ENCODE peak calls at places on chromosomes 12 and 14, in ten cellular contexts. D, T, Z, J, S, W, E, A, N and Q are unnamed samples.

GRCh38 chr12:33440477-33440876 is 858 bp upstream of the SYT10 start:
- DNase-seq in S (peak), T (no peak), N (no peak), A (no peak), W (no peak), J (no peak), D (no peak), Z (no peak), E (no peak), Q (no peak)

GRCh38 chr12:39451977-39452376 is 9.1 kb upstream of the KIF21A start:
- DNase-seq in W (no peak), E (no peak), S (no peak), T (no peak), A (no peak), J (no peak), Z (no peak), N (no peak), D (no peak), Q (no peak)

GRCh38 chr12:117878598-117878997 is 90.2 kb downstream of the KSR2 start:
- DNase-seq in N (no peak), W (no peak), D (no peak), T (no peak), E (no peak), S (no peak), Z (no peak), A (no peak), J (no peak), Q (no peak)

GRCh38 chr14:82422186-82422585 is 888.5 kb upstream of the SEL1L start:
- DNase-seq in S (no peak), N (no peak), W (no peak), Z (no peak), A (no peak), T (no peak), E (no peak), D (no peak), J (no peak), Q (no peak)

GRCh38 chr14:100694579-100695422 is 31.9 kb upstream of the DLK1 start:
- DNase-seq in T (no peak), J (peak), N (no peak), S (peak), Z (no peak), E (no peak), D (no peak), W (no peak), A (no peak), Q (no peak)

GRCh38 chr12:128661216-128661550 is 162.6 kb downstream of the SLC15A4 start:
- DNase-seq in N (no peak), S (no peak), Z (no peak), A (no peak), W (no peak), D (no peak), T (no peak), E (no peak), J (no peak), Q (no peak)

GRCh38 chr12:78442454-78442801 is 422.1 kb upstream of the SYT1 start:
- DNase-seq in N (no peak), T (no peak), Z (no peak), A (no peak), E (peak), S (no peak), J (peak), W (no peak), D (no peak), Q (no peak)

GRCh38 chr12:51904951-51905471 is 2.3 kb upstream of the ACVRL1 start:
- DNase-seq in A (no peak), E (peak), T (no peak), N (no peak), Z (peak), D (no peak), S (no peak), J (peak), W (no peak), Q (no peak)

GRCh38 chr14:99003646-99004045 is 268.4 kb downstream of the BCL11B start:
- DNase-seq in E (no peak), N (no peak), T (no peak), A (no peak), D (no peak), W (no peak), S (no peak), Z (no peak), J (no peak), Q (no peak)

GRCh38 chr12:78121969-78122610 is 291.4 kb downstream of the NAV3 start:
- DNase-seq in A (peak), Z (no peak), N (no peak), D (no peak), S (peak), J (no peak), E (no peak), T (no peak), W (no peak), Q (no peak)

GRCh38 chr12:89453579-89453978 is 71.0 kb downstream of the GALNT4 start:
- DNase-seq in T (peak), J (peak), N (no peak), W (no peak), D (no peak), E (peak), S (no peak), Z (no peak), A (no peak), Q (no peak)

GRCh38 chr14:99995700-99996356 is 69.4 kb upstream of the EVL start:
- DNase-seq in A (no peak), E (peak), Z (peak), J (peak), S (no peak), D (peak), N (peak), W (peak), T (no peak), Q (peak)

GRCh38 chr12:59055204-59055839 is 135.0 kb upstream of the LRIG3 start:
- DNase-seq in Z (no peak), T (no peak), D (no peak), W (peak), J (peak), N (no peak), A (no peak), S (no peak), E (peak), Q (no peak)

GRCh38 chr14:99274346-99275221 is 2.6 kb upstream of the BCL11B start:
- DNase-seq in W (peak), A (no peak), E (peak), N (peak), Z (peak), T (peak), J (peak), D (peak), S (peak), Q (peak)

GRCh38 chr12:66467932-66468331 is 165.6 kb downstream of the HELB start:
- DNase-seq in D (no peak), S (no peak), W (no peak), N (no peak), A (no peak), J (no peak), Z (no peak), T (no peak), E (peak), Q (peak)

GRCh38 chr14:105069554-105069886 is 4.3 kb upstream of the GPR132 start:
- DNase-seq in N (no peak), W (no peak), Z (no peak), E (no peak), S (peak), A (no peak), D (no peak), J (no peak), T (no peak), Q (no peak)

GRCh38 chr12:106246891-106247730 is 709 bp downstream of the CKAP4 start:
- DNase-seq in J (peak), D (peak), S (peak), Z (peak), T (no peak), N (peak), W (peak), A (peak), E (peak), Q (peak)

GRCh38 chr12:55446334-55446733 is 2.5 kb downstream of the OR6C2 start:
- DNase-seq in T (no peak), D (no peak), Z (no peak), J (no peak), A (no peak), N (no peak), E (no peak), S (peak), W (no peak), Q (no peak)

GRCh38 chr14:36690301-36691020 is 28.8 kb downstream of the PAX9 start:
- DNase-seq in D (no peak), W (no peak), T (no peak), E (peak), J (no peak), Z (no peak), N (no peak), A (no peak), S (no peak), Q (no peak)

GRCh38 chr14:73237219-73237785 is at the start of gene PAPLN:
- DNase-seq in T (no peak), A (no peak), Z (peak), S (no peak), N (peak), E (peak), J (no peak), D (no peak), W (peak), Q (no peak)

GRCh38 chr14:68137704-68138619 is 318.4 kb downstream of the RAD51B start:
- DNase-seq in Z (peak), J (peak), A (no peak), T (no peak), W (no peak), D (no peak), N (no peak), S (no peak), E (peak), Q (peak)

GRCh38 chr14:102500190-102500661 is 9.3 kb downstream of the ANKRD9 start:
- DNase-seq in T (peak), W (no peak), D (no peak), E (peak), S (no peak), N (no peak), Z (peak), A (peak), J (peak), Q (peak)

GRCh38 chr12:39840422-39840821 is 220.8 kb upstream of the ABCD2 start:
- DNase-seq in A (no peak), D (no peak), W (no peak), N (no peak), T (no peak), S (no peak), Z (no peak), J (no peak), E (no peak), Q (no peak)

GRCh38 chr12:28563926-28564325 is 373.7 kb downstream of the CCDC91 start:
- DNase-seq in E (peak), A (no peak), Z (no peak), N (no peak), W (no peak), D (no peak), J (peak), S (no peak), T (peak), Q (no peak)

GRCh38 chr14:101601603-101602465 is 40.5 kb downstream of the DIO3 start:
- DNase-seq in E (no peak), A (peak), Z (no peak), T (no peak), N (no peak), S (peak), W (no peak), D (no peak), J (no peak), Q (no peak)

GRCh38 chr14:39033371-39033770 is 69.7 kb downstream of the SEC23A start:
- DNase-seq in S (no peak), Z (no peak), E (no peak), J (no peak), N (no peak), T (no peak), W (no peak), A (no peak), D (no peak), Q (no peak)

GRCh38 chr14:39035336-39035735 is 67.7 kb downstream of the SEC23A start:
- DNase-seq in Z (no peak), J (no peak), T (no peak), N (no peak), W (no peak), D (no peak), S (no peak), E (no peak), A (no peak), Q (no peak)

GRCh38 chr14:39036760-39037159 is 66.3 kb downstream of the SEC23A start:
- DNase-seq in E (no peak), N (no peak), D (no peak), Z (no peak), J (no peak), W (no peak), S (no peak), A (no peak), T (no peak), Q (no peak)

GRCh38 chr14:39038542-39038941 is 64.5 kb downstream of the SEC23A start:
- DNase-seq in T (no peak), A (no peak), Z (no peak), N (no peak), W (no peak), J (no peak), E (no peak), D (no peak), S (no peak), Q (no peak)

DNA sequence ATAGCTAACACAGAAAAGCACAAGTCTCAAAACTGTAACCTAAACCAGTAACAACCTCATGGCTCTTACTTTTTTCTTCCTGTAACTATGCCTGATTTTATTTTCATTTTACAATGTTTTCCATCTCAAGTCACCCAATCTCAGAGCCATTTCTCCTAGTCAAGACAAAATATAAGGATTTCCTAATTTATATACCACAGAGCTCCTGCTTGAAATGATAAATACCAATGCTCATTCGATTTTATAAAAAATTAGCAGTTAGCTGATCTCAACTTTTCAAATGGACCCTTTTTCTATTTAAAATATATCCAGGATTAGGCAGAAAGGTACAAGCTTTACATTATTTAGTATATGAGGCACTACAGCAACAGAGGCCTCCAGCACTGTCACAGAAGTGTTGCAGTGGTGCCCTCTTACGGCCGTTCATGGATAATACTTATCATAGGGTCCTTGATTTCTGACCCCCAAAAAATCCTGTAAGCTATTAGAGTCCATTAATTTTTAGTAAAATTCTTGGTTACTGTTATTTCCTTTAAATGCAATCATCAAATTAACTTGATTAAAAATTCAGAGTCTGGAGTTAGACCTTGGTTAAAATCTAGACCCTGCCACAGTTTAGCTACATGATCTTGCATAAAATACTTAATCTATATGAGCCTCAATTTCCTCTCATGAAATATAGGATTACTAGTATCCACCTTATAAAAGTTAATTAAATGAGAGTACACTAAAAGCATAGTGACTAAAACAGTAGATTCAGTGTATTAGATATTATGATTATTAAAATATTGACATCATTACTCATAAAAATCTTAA is 68.3 kb downstream of the SEC23A start:
- DNase-seq in J (no peak), W (no peak), A (no peak), T (no peak), D (peak), S (no peak), Z (no peak), E (peak), N (no peak), Q (no peak)
- TF ChIP-seq CTCF in J (peak), W (no peak), A (peak), T (peak), D (peak), S (no peak), Z (no peak), E (peak), N (no peak), Q (no peak)

GRCh38 chr12:124040737-124041136 is 67.7 kb downstream of the ZNF664 start:
- DNase-seq in S (no peak), J (no peak), N (no peak), Z (no peak), W (no peak), T (no peak), A (no peak), E (no peak), D (no peak), Q (no peak)
- TF ChIP-seq CTCF in S (no peak), J (no peak), N (no peak), Z (no peak), W (no peak), T (no peak), A (no peak), E (no peak), D (no peak), Q (no peak)

DNA sequence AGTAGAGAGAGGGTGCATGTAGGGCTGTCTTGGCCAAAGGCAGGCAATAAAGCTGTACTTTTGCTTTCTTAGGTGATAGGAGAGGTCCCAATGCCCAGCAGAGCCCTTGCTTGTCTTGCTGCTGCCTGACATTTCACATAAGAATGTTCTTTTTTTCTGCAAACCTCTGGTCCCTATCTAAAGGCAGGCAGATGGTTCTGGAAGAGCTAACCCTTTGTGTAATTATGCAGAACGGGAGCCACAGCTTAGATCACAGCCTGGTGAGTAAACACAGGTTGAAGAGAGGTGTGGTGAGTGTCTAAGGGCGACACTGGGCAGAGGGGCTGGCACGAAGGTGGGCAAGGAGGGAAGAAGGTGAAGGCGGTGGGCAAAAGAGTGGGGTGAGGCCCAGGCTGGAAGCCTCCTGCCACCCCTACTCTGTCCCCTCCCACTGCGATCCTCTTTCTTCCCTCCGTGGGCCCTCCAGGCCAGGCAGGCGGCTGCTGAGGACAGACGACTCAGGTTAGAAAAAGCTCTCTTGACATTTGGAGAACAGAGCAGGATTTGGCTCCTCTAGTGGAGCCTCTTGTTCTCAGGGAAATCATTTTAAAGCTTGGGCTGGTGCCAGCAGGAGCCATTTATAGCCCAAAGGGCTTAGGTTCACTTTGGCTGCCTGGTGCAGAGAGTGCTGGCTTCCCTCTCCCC is 42.8 kb downstream of the PRMT8 start:
- DNase-seq in N (no peak), J (no peak), T (no peak), Z (no peak), W (no peak), E (peak), S (no peak), A (no peak), D (no peak), Q (no peak)
- TF ChIP-seq CTCF in N (no peak), J (no peak), T (no peak), Z (no peak), W (no peak), E (no peak), S (no peak), A (no peak), D (no peak), Q (no peak)

GRCh38 chr12:127363392-127363791 is 903.6 kb upstream of the TMEM132C start:
- DNase-seq in W (no peak), N (no peak), J (no peak), T (no peak), Z (no peak), D (no peak), E (peak), S (no peak), A (no peak), Q (no peak)
- TF ChIP-seq CTCF in W (no peak), N (no peak), J (peak), T (peak), Z (no peak), D (no peak), E (peak), S (no peak), A (peak), Q (no peak)

DNA sequence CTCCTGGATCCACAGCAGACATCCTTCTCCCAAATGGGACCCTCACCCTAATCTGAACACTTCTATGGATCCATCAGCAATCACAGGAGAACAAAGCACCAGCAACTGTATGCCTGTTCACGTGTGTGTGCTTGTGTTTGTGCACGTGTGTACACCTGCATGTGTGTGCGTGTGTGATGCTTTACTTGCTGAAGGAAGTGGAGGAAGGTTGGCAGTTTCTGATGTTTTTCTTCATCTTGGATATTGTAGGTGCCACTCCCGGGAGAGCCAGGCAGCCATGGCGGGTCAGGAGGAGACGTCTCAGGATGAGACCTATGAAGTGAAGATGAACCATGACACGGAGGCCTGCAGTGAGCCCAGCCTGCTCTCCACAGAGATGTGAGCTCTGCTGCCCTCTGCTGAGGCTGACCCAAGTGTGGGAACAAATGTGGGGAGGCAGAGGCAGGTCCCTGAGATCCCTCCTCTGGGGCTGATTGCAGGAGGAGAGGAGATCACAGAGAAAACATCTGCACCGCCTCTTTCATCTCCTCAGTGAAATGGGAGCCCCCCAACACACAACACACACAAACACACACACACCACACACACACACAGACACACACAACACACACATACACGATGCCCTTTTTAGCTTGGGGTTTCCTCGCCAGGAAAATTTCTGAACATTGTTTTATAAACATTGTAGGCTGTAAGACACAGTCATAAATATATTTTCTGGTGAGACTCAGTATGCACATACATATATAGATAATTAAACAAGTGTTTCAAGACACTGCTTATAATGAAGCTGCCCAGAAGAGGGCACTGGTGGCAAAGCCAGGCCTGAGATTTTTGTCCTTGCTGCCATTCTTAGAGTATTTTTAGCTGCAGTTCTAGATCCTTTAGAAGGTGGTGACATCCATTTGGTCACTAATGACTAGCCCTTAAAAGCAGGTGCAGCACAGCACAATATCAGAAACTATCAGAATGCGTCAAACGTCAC is 112.2 kb upstream of the FKBP4 start:
- DNase-seq in E (peak), N (no peak), T (no peak), J (peak), D (peak), S (no peak), Z (no peak), A (no peak), W (no peak), Q (peak)
- TF ChIP-seq CTCF in E (peak), N (peak), T (peak), J (peak), D (no peak), S (no peak), Z (no peak), A (peak), W (peak), Q (peak)

GRCh38 chr14:59314019-59314608 is 125.6 kb downstream of the DAAM1 start:
- DNase-seq in J (no peak), D (no peak), T (no peak), A (no peak), Z (no peak), E (no peak), S (no peak), N (no peak), W (no peak), Q (no peak)
- TF ChIP-seq CTCF in J (no peak), D (no peak), T (no peak), A (no peak), Z (no peak), E (no peak), S (no peak), N (no peak), W (no peak), Q (no peak)